ENCODE peak calls at places on chromosomes 7 and 10, in six cellular contexts. S, A, K, Q, J and I are unnamed samples.

GRCh38 chr10:17479822-17480221 is 25.4 kb upstream of the ST8SIA6 start:
- DNase-seq in S (no peak), A (no peak), K (no peak), Q (no peak), J (no peak), I (no peak)

GRCh38 chr7:29929018-29929807 is 60.4 kb downstream of the SCRN1 start:
- DNase-seq in S (no peak), A (no peak), K (no peak), Q (no peak), J (no peak), I (no peak)

GRCh38 chr7:7331523-7331922 is 149.2 kb downstream of the C1GALT1 start:
- DNase-seq in S (no peak), A (no peak), K (no peak), Q (no peak), J (no peak), I (no peak)

GRCh38 chr7:36092221-36092771 is 60.8 kb upstream of the EEPD1 start:
- DNase-seq in S (no peak), A (no peak), K (no peak), Q (no peak), J (no peak), I (no peak)

GRCh38 chr7:152881893-152882292 is 122.3 kb downstream of the ACTR3B start:
- DNase-seq in S (no peak), A (no peak), K (no peak), Q (no peak), J (no peak), I (no peak)

GRCh38 chr10:100370561-100370975 is 23.5 kb downstream of the SCD start:
- DNase-seq in S (no peak), A (no peak), K (no peak), Q (no peak), J (no peak), I (peak)

GRCh38 chr10:87842776-87843497 is 20.4 kb downstream of the KLLN start:
- DNase-seq in S (no peak), A (no peak), K (no peak), Q (peak), J (no peak), I (no peak)

GRCh38 chr10:87546221-87546620 is 41.5 kb downstream of the MINPP1 start:
- DNase-seq in S (no peak), A (no peak), K (no peak), Q (no peak), J (no peak), I (no peak)

GRCh38 chr7:119377-120163 is 72.8 kb upstream of the FAM20C start:
- DNase-seq in S (peak), A (no peak), K (peak), Q (no peak), J (no peak), I (no peak)

GRCh38 chr10:56662765-56663447 is 301.8 kb upstream of the ZWINT start:
- DNase-seq in S (no peak), A (no peak), K (no peak), Q (no peak), J (no peak), I (no peak)

GRCh38 chr7:72925546-72926120 is 738 bp downstream of the POM121 start:
- DNase-seq in S (no peak), A (no peak), K (no peak), Q (no peak), J (no peak), I (no peak)

GRCh38 chr10:13056461-13057077 is 43.4 kb upstream of the OPTN start:
- DNase-seq in S (peak), A (no peak), K (no peak), Q (peak), J (no peak), I (no peak)

GRCh38 chr7:27697861-27698430 is 35.3 kb upstream of the HIBADH start:
- DNase-seq in S (no peak), A (no peak), K (no peak), Q (no peak), J (no peak), I (no peak)

GRCh38 chr10:98170249-98171117 is 36.0 kb downstream of the R3HCC1L start:
- DNase-seq in S (peak), A (no peak), K (no peak), Q (peak), J (no peak), I (no peak)

GRCh38 chr7:35285799-35286198 is 31.9 kb upstream of the TBX20 start:
- DNase-seq in S (no peak), A (no peak), K (no peak), Q (no peak), J (no peak), I (no peak)

GRCh38 chr7:130486114-130486962 is 5.5 kb upstream of the MEST start:
- DNase-seq in S (peak), A (no peak), K (peak), Q (peak), J (no peak), I (no peak)

GRCh38 chr10:43739171-43739570 is 90.5 kb upstream of the ZNF32 start:
- DNase-seq in S (no peak), A (peak), K (no peak), Q (no peak), J (peak), I (peak)

GRCh38 chr10:122546242-122546641 is 14.3 kb upstream of the DMBT1 start:
- DNase-seq in S (no peak), A (no peak), K (no peak), Q (no peak), J (no peak), I (no peak)

GRCh38 chr7:143458263-143458662 is 15.0 kb downstream of the TAS2R60 start:
- DNase-seq in S (no peak), A (peak), K (no peak), Q (peak), J (peak), I (peak)

GRCh38 chr7:69790915-69791473 is 192.7 kb downstream of the AUTS2 start:
- DNase-seq in S (no peak), A (no peak), K (no peak), Q (no peak), J (no peak), I (no peak)

GRCh38 chr7:40777913-40778312 is 643.1 kb downstream of the SUGCT start:
- DNase-seq in S (no peak), A (no peak), K (no peak), Q (no peak), J (no peak), I (no peak)

GRCh38 chr7:143288836-143289235 is 685 bp downstream of the CASP2 start:
- DNase-seq in S (peak), A (no peak), K (no peak), Q (no peak), J (no peak), I (no peak)

GRCh38 chr10:28095791-28096367 is 97.0 kb upstream of the ODAD2 start:
- DNase-seq in S (no peak), A (no peak), K (no peak), Q (no peak), J (no peak), I (no peak)

GRCh38 chr7:115889669-115889984 is 140.9 kb downstream of the TFEC start:
- DNase-seq in S (no peak), A (no peak), K (no peak), Q (no peak), J (no peak), I (no peak)

GRCh38 chr10:93067443-93068365 is 6.0 kb upstream of the CYP26A1 start:
- DNase-seq in S (no peak), A (no peak), K (no peak), Q (no peak), J (no peak), I (no peak)

GRCh38 chr7:11216276-11216675 is 242.6 kb downstream of the PHF14 start:
- DNase-seq in S (no peak), A (no peak), K (no peak), Q (no peak), J (no peak), I (no peak)

GRCh38 chr7:81655271-81655670 is 114.6 kb downstream of the HGF start:
- DNase-seq in S (no peak), A (no peak), K (no peak), Q (no peak), J (no peak), I (no peak)

GRCh38 chr10:119737827-119738226 is 12.0 kb downstream of the INPP5F start:
- DNase-seq in S (peak), A (no peak), K (no peak), Q (peak), J (peak), I (peak)

GRCh38 chr10:7872041-7872442 is 53.7 kb downstream of the TAF3 start:
- DNase-seq in S (peak), A (no peak), K (no peak), Q (peak), J (no peak), I (no peak)

GRCh38 chr7:100685631-100686145 is 8.4 kb downstream of the GIGYF1 start:
- DNase-seq in S (no peak), A (no peak), K (no peak), Q (no peak), J (no peak), I (no peak)

GRCh38 chr7:102287082-102287464 is 405 bp downstream of the SH2B2 start:
- DNase-seq in S (no peak), A (no peak), K (peak), Q (no peak), J (no peak), I (no peak)

GRCh38 chr10:22670796-22671195 is 43.6 kb downstream of the PIP4K2A start:
- DNase-seq in S (no peak), A (no peak), K (no peak), Q (no peak), J (no peak), I (no peak)

GRCh38 chr10:5873515-5873995 is 16.1 kb downstream of the ANKRD16 start:
- DNase-seq in S (peak), A (peak), K (peak), Q (peak), J (no peak), I (peak)

GRCh38 chr10:62972103-62972502 is 155.9 kb upstream of the EGR2 start:
- DNase-seq in S (no peak), A (no peak), K (no peak), Q (no peak), J (no peak), I (no peak)

GRCh38 chr10:133273534-133274143 is 3.0 kb downstream of the ADAM8 start:
- DNase-seq in S (no peak), A (no peak), K (no peak), Q (no peak), J (no peak), I (no peak)
- TF ChIP-seq CTCF in S (no peak), A (no peak), K (no peak), Q (no peak), J (no peak), I (no peak)

DNA sequence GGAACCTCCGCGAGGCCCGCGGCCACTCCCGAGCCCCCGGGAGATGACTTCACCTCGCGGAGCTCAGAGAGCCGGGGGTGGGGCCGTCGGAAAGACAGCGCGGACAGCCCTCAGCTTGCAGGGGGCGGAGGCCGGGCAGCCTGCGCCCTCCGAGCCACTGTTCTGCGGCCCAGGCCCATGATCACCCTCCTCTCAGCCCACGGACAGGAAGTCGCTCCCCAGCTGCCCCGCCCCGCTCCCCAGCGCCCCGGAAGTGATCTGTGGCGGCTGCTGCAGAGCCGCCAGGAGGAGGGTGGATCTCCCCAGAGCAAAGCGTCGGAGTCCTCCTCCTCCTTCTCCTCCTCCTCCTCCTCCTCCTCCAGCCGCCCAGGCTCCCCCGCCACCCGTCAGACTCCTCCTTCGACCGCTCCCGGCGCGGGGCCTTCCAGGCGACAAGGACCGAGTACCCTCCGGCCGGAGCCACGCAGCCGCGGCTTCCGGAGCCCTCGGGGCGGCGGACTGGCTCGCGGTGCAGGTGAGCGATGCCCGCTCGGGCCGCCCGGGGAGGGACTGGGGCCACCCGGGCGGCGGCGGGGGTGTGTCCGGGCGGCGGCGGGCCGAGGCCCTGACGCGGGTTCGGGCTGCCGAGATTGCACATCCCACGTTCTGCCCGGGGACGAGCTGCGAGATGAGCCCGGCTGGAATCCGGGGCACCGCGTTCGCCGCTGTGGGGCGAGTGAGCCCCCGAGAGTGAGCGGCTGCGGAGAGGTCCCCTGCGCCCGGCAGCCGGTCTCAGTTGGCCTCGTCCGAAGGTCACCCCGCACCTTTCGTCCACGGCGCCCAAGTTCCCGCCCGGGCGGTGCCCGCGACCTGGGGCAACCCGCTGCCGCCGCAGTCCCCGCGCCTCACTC is at the start of gene RALA:
- DNase-seq in S (peak), A (peak), K (peak), Q (peak), J (peak), I (peak)
- TF ChIP-seq CTCF in S (no peak), A (peak), K (no peak), Q (no peak), J (no peak), I (peak)

GRCh38 chr10:125038637-125039036 is 96.7 kb downstream of the ZRANB1 start:
- DNase-seq in S (no peak), A (no peak), K (peak), Q (no peak), J (no peak), I (no peak)
- TF ChIP-seq CTCF in S (no peak), A (peak), K (peak), Q (no peak), J (peak), I (peak)

GRCh38 chr7:128266529-128266890 is 25.4 kb downstream of the LEP start:
- DNase-seq in S (no peak), A (no peak), K (no peak), Q (no peak), J (no peak), I (no peak)

GRCh38 chr7:128265156-128265905 is 24.3 kb downstream of the LEP start:
- DNase-seq in S (no peak), A (no peak), K (no peak), Q (no peak), J (no peak), I (no peak)

GRCh38 chr7:128265906-128266300 is 24.8 kb downstream of the LEP start:
- DNase-seq in S (no peak), A (no peak), K (no peak), Q (no peak), J (no peak), I (no peak)

GRCh38 chr7:128268233-128268632 is 27.2 kb downstream of the LEP start:
- DNase-seq in S (peak), A (no peak), K (no peak), Q (no peak), J (no peak), I (no peak)

DNA sequence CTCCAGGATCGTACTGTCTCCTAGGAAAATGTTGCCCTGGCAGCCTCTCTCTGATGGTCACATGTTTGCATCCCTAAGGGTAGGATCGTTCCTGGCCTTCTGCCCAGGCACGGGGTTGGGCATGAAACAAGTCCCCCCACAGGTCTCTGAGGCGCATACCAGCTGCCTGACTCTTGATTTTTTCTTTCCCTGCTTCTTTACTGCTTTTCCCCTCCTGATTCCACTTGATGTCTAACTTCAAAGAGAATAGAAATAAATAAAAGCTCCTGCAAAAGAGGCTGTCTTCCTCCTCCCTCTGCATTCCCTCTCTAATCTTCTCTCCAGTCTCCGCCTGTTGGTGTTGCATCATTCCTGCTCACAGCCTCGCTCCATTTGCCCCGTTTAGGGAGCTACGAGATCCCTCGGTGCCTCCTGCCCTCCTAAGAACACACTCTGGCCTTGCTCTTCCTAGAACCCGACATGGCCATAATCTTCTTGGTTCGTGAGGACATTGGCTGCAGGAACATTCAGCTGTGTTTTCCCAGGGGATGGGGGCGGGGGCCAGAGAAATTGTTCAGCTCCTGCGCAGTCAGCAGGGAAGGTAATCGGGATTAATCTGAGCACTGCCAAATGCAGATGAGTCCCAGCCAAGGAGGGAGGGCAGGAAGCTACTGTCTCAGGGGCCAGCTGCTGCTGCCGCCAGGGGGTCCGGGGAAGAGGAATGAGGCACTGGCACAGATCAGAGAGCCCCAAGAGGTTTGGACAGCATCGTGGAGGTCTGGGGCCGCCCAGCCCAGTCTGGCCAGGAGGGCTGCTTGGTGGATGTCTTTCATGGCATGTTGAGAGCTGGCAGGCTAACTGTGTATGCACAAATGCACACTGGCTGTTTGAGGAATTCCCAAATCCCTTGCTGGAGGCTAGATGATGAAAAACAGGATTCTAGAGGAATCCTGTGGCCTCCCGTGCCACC is 26.1 kb downstream of the LEP start:
- DNase-seq in S (peak), A (peak), K (peak), Q (peak), J (peak), I (peak)
- TF ChIP-seq CTCF in S (peak), A (peak), K (no peak), Q (no peak), J (peak), I (peak)

GRCh38 chr10:73871295-73871914 is 3.0 kb downstream of the CAMK2G start:
- DNase-seq in S (no peak), A (no peak), K (no peak), Q (no peak), J (no peak), I (no peak)

GRCh38 chr10:73873843-73874215 is 526 bp downstream of the CAMK2G start:
- DNase-seq in S (no peak), A (no peak), K (no peak), Q (no peak), J (no peak), I (no peak)

GRCh38 chr10:73873163-73873842 is 1.1 kb downstream of the CAMK2G start:
- DNase-seq in S (peak), A (no peak), K (no peak), Q (no peak), J (no peak), I (no peak)

GRCh38 chr10:73874267-73875138 is at the start of gene CAMK2G:
- DNase-seq in S (peak), A (no peak), K (peak), Q (peak), J (no peak), I (peak)

GRCh38 chr10:73871915-73872710 is 2.2 kb downstream of the CAMK2G start:
- DNase-seq in S (no peak), A (no peak), K (no peak), Q (peak), J (no peak), I (no peak)
- TF ChIP-seq CTCF in S (no peak), A (peak), K (no peak), Q (no peak), J (peak), I (peak)

GRCh38 chr7:20197837-20198236 is 19.3 kb downstream of the MACC1 start:
- DNase-seq in S (no peak), A (no peak), K (no peak), Q (no peak), J (no peak), I (no peak)
- TF ChIP-seq CTCF in S (peak), A (peak), K (peak), Q (no peak), J (no peak), I (no peak)

DNA sequence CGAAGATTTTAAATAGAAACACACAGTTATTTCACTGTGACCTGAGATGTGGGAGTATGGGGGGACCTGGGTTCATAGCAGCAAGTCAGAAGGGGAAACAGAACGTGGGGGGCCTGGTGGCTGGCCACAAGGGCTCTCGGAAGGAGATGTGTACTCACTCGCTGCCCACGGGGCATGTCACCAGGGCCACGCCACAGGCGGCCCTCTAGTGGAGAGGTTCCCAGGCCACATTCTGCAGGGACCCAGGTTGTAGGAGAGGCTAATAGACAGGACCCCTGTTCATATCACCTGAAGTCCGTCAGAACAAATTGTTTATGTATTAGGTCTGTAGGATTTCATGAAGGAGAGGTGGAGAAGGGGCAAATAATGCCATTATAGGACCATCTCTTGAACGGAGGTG is 25.1 kb upstream of the SVOPL start:
- DNase-seq in S (no peak), A (no peak), K (no peak), Q (no peak), J (no peak), I (no peak)
- TF ChIP-seq CTCF in S (peak), A (no peak), K (no peak), Q (no peak), J (no peak), I (peak)

GRCh38 chr10:42583828-42584227 is 54.5 kb downstream of the ZNF33B start:
- DNase-seq in S (no peak), A (no peak), K (no peak), Q (no peak), J (no peak), I (no peak)
- TF ChIP-seq CTCF in S (no peak), A (no peak), K (no peak), Q (no peak), J (no peak), I (no peak)

DNA sequence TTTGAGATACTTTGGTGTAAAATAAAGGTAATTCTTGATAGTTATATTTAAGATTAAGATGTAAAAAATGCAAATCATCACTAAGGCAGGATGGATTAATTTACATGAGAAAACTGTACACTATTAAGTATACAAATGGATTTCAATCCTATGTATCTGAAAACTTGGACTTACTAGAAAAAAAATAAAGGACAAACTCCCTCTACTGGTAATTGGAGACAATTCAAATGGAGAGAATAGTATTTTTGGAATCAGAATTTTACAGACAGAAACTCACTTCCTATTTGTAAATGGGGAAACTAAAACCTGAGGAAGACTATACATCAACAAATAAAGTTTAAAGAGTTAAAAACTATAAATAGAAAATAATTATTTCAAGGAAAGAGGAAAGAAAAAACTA is 62.6 kb downstream of the CUL2 start:
- DNase-seq in S (no peak), A (peak), K (no peak), Q (no peak), J (no peak), I (no peak)
- TF ChIP-seq CTCF in S (peak), A (peak), K (peak), Q (peak), J (peak), I (peak)